ENCODE peak calls at places on chromosomes 12 and 14, in four cellular contexts. Q is IMR-90, S is SK-N-SH, O is K562. I is an unnamed sample.

GRCh38 chr14:50772361-50772760 is 58.6 kb downstream of the NIN start:
- DNase-seq in Q (peak), S (no peak), O (no peak), I (no peak)

GRCh38 chr14:50375760-50376159 is 20.9 kb downstream of the CDKL1 start:
- DNase-seq in Q (no peak), S (no peak), O (no peak), I (no peak)

GRCh38 chr12:108374596-108375320 is 35.6 kb upstream of the CMKLR1 start:
- DNase-seq in Q (no peak), S (no peak), O (no peak), I (no peak)

GRCh38 chr14:20667957-20668356 is 16.4 kb upstream of the RNASE4 start:
- DNase-seq in Q (no peak), S (no peak), O (no peak), I (peak)

GRCh38 chr12:127284870-127285431 is 982.0 kb upstream of the TMEM132C start:
- DNase-seq in Q (peak), S (no peak), O (no peak), I (no peak)

GRCh38 chr14:33237102-33237501 is 298.4 kb downstream of the NPAS3 start:
- DNase-seq in Q (no peak), S (no peak), O (no peak), I (no peak)

GRCh38 chr14:77253333-77254190 is 17.4 kb downstream of the NGB start:
- DNase-seq in Q (no peak), S (no peak), O (no peak), I (no peak)

GRCh38 chr14:60485600-60486251 is at the start of gene C14orf39:
- DNase-seq in Q (peak), S (peak), O (peak), I (no peak)

GRCh38 chr12:34599530-34600513 is 577.5 kb downstream of the ALG10 start:
- DNase-seq in Q (no peak), S (peak), O (peak), I (no peak)

GRCh38 chr12:90683871-90684270 is 271.1 kb downstream of the CCER1 start:
- DNase-seq in Q (no peak), S (no peak), O (no peak), I (no peak)

GRCh38 chr12:11853126-11853525 is 203.7 kb downstream of the ETV6 start:
- DNase-seq in Q (no peak), S (no peak), O (no peak), I (no peak)

GRCh38 chr12:42960087-42960527 is 370.6 kb upstream of the PRICKLE1 start:
- DNase-seq in Q (peak), S (no peak), O (no peak), I (no peak)

GRCh38 chr12:119804011-119804641 is 73.0 kb downstream of the CIT start:
- DNase-seq in Q (peak), S (peak), O (peak), I (no peak)

GRCh38 chr12:13942826-13943225 is 38.6 kb downstream of the GRIN2B start:
- DNase-seq in Q (no peak), S (no peak), O (no peak), I (no peak)

GRCh38 chr12:50440288-50440687 is 39.6 kb downstream of the LARP4 start:
- DNase-seq in Q (no peak), S (no peak), O (no peak), I (no peak)

GRCh38 chr14:104820669-104821228 is 19.8 kb downstream of the ZBTB42 start:
- DNase-seq in Q (peak), S (peak), O (no peak), I (no peak)

GRCh38 chr12:45674181-45674580 is 55.3 kb upstream of the ARID2 start:
- DNase-seq in Q (peak), S (no peak), O (no peak), I (no peak)

GRCh38 chr14:55467307-55467706 is 26.9 kb upstream of the TBPL2 start:
- DNase-seq in Q (no peak), S (no peak), O (no peak), I (no peak)

GRCh38 chr12:28489256-28489655 is 299.0 kb downstream of the CCDC91 start:
- DNase-seq in Q (peak), S (no peak), O (no peak), I (no peak)
- TF ChIP-seq RCOR1 in Q (no peak), S (no peak), O (no peak), I (no peak)

DNA sequence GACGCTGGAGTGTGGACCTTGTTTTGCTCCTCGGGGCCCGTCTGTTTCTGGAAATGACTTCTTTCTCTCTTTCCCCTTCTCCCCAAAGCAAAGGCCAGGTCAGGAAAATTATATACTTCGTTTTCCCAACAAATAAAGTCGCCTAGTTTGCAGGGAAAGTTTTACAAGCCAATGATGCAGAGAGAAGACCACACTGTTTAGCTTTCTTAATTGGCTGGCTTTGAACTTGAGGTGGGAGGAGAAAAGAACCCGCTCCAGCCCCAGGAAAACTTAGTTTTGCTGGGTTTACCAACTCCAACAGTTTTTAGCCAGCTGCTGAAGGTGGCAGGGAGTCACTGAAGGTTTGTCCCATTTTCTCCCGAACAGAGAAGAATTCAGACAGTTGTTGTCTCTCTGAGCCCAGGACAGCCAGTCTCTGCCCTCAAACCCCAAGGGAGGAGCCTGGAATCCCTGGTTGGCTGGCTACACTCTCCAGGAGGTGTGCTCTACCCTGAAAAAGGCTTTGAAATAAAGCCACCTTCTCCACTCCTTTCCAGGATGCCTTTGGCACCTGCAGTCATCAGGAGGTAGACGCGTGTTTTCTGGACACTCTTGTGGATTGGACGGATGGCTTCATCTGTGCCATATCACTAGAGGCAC is 24.8 kb downstream of the BCL11B start:
- DNase-seq in Q (no peak), S (no peak), O (no peak), I (no peak)
- H3K9ac ChIP-seq in Q (no peak), S (no peak), O (no peak), I (no peak)

DNA sequence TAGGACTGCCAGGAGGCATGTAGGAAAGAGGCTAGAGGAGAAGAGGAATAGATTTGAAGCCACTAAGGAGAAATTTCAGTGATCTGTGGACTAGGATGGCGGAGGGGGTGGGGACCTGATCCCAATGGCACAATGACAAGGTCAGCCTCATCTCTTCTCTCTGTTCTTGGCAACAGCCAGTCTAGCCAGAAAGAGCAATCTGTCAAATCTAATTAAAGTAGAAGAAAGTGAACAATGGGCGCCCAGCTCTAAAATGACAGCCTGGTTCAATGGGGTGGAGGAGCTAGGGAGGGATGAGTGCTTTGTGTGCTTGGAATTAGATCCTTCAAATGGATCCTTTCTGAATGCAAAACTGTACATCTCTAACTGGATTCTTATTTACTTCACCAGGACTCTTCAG is 37.2 kb upstream of the TUBA1C start:
- DNase-seq in Q (no peak), S (no peak), O (no peak), I (no peak)
- TF ChIP-seq RCOR1 in Q (no peak), S (no peak), O (no peak), I (no peak)

GRCh38 chr12:113133036-113133435 is 2.5 kb downstream of the RASAL1 start:
- DNase-seq in Q (no peak), S (peak), O (no peak), I (no peak)

GRCh38 chr12:113136990-113137511 is 1.5 kb upstream of the RASAL1 start:
- DNase-seq in Q (no peak), S (no peak), O (no peak), I (no peak)

GRCh38 chr12:113136128-113136989 is 798 bp upstream of the RASAL1 start:
- DNase-seq in Q (no peak), S (peak), O (peak), I (no peak)

GRCh38 chr12:113134521-113134951 is 1.0 kb downstream of the RASAL1 start:
- DNase-seq in Q (no peak), S (no peak), O (no peak), I (no peak)

GRCh38 chr12:113135178-113136127 is at the start of gene RASAL1:
- DNase-seq in Q (no peak), S (peak), O (peak), I (no peak)
- H3K9ac ChIP-seq in Q (no peak), S (no peak), O (no peak), I (no peak)

DNA sequence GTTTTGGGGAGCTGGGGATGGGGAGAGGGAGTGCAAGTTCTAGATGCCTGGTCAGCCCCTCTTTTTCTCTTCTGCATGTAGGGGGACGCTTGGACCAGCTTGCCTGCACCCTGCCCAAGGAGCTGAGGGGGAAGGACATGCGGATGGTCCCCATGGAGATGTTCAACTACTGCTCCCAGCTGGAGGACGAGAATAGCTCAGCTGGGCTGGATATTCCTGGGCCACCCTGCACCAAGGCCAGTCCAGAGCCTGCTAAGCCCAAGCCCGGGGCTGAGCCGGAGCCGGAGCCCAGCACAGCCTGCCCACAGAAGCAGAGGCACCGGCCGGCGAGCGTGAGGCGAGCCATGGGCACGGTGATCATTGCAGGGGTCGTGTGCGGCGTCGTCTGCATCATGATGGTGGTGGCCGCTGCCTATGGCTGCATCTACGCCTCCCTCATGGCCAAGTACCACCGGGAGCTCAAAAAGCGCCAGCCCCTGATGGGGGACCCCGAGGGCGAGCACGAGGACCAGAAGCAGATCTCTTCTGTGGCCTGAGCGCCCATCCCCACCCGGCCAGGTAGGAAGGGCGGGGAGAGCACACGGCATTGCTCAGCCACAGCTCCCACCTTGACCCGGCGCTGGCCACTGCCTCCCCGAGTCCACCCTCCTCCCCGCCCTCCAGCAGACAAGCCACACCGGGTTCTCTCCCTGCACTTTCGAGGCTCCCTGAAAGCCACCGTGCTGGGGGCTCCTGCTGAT is 14.0 kb downstream of the LRTM2 start:
- DNase-seq in Q (no peak), S (no peak), O (no peak), I (no peak)
- TF ChIP-seq RCOR1 in Q (no peak), S (no peak), O (no peak), I (no peak)

GRCh38 chr12:54416908-54417603 is 2.0 kb downstream of the ITGA5 start:
- DNase-seq in Q (no peak), S (no peak), O (peak), I (no peak)

GRCh38 chr12:54419088-54419887 is at the start of gene ITGA5:
- DNase-seq in Q (peak), S (peak), O (peak), I (no peak)

GRCh38 chr12:54417712-54418440 is 1.2 kb downstream of the ITGA5 start:
- DNase-seq in Q (no peak), S (peak), O (peak), I (no peak)

GRCh38 chr12:54420766-54421144 is 1.7 kb upstream of the ITGA5 start:
- DNase-seq in Q (no peak), S (no peak), O (no peak), I (no peak)

GRCh38 chr12:54418441-54419087 is 502 bp downstream of the ITGA5 start:
- DNase-seq in Q (no peak), S (peak), O (peak), I (no peak)
- H3K9ac ChIP-seq in Q (peak), S (peak), O (peak), I (no peak)

GRCh38 chr14:100677152-100677924 is 49.4 kb upstream of the DLK1 start:
- DNase-seq in Q (no peak), S (peak), O (no peak), I (no peak)
- TF ChIP-seq RCOR1 in Q (no peak), S (no peak), O (no peak), I (no peak)

DNA sequence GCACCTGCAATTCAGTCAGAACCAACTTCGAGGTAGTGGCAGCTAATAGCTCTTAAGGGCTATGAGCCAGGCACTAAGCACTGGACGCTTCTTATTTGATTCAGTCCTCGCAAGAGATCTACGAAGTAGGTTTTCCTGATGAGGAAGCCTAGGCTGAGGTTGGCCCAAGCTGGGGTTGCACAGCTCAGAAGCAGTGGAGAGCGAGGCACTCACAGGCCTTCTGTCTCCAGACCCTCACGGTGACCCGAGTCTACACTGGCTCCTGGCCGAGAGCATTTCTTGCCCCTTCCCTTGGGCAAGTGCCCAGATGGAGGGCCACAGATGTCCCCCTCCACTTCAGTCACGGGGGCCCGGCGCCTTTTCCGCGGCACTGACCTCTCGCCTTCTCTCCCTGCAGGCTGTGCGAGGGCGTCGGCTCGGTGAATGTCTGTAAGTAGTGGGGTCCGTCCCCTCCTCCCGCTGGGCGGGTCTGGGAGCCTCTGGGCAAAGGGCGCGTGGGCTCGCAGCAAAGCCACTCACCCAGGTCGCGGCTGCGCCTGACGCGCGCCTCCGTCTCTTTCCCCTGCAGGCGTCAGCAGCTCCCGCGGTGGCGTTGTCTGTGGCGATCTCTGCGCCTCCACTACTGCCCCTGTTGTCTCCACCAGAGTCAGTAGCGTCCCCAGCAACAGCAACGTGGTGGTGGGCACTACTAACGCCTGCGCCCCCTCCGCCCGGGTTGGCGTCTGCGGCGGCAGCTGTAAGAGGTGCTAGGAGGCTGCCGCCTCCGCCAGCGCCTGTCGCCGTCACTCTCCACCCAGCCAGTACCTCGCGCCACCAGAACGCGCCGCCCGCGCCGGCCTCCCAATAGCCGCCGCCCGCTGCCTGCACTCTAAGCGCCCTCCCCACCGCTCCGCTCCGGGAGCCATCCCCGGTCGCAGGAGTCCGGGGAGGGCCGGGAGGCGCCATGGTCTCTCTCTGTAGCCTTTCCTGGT is 13.1 kb downstream of the KRT83 start:
- DNase-seq in Q (peak), S (peak), O (peak), I (no peak)
- H3K9ac ChIP-seq in Q (peak), S (no peak), O (no peak), I (no peak)

I was measured in GM12878.